ENCODE peak calls at places on chromosomes 11 and 22, in seven cellular contexts. One of them, this sample, is unnamed. For H3K4me1, the result is how much of the 10 kb centered on the place peaks cover.

GRCh38 chr11:2313051-2313951 is 11.5 kb downstream of the TSPAN32 start:
- DNase-seq in right cardiac atrium: peak
- DNase-seq in left lung: no peak
- DNase-seq in heart left ventricle: peak
- DNase-seq in fibroblast of lung: no peak
- DNase-seq in CD4-positive, CD25-positive, alpha-beta regulatory T cell: no peak
- DNase-seq in DND-41: no peak
- DNase-seq in this sample: peak

GRCh38 chr11:133136376-133136775 is 395.9 kb downstream of the OPCML start:
- DNase-seq in fibroblast of lung: no peak
- DNase-seq in left lung: no peak
- DNase-seq in heart left ventricle: no peak
- DNase-seq in DND-41: no peak
- DNase-seq in CD4-positive, CD25-positive, alpha-beta regulatory T cell: no peak
- DNase-seq in right cardiac atrium: no peak
- DNase-seq in this sample: no peak

GRCh38 chr22:44947029-44947428 is 62.8 kb downstream of the PHF21B start:
- DNase-seq in CD4-positive, CD25-positive, alpha-beta regulatory T cell: no peak
- DNase-seq in fibroblast of lung: no peak
- DNase-seq in DND-41: no peak
- DNase-seq in left lung: no peak
- DNase-seq in heart left ventricle: no peak
- DNase-seq in right cardiac atrium: no peak
- DNase-seq in this sample: no peak

GRCh38 chr22:45450101-45450785 is 36.8 kb downstream of the RIBC2 start:
- DNase-seq in heart left ventricle: no peak
- DNase-seq in CD4-positive, CD25-positive, alpha-beta regulatory T cell: no peak
- DNase-seq in fibroblast of lung: no peak
- DNase-seq in left lung: no peak
- DNase-seq in right cardiac atrium: peak
- DNase-seq in DND-41: no peak
- DNase-seq in this sample: no peak

GRCh38 chr11:109752212-109752825 is 330.3 kb downstream of the C11orf87 start:
- DNase-seq in right cardiac atrium: no peak
- DNase-seq in CD4-positive, CD25-positive, alpha-beta regulatory T cell: no peak
- DNase-seq in DND-41: no peak
- DNase-seq in heart left ventricle: no peak
- DNase-seq in left lung: no peak
- DNase-seq in fibroblast of lung: peak
- DNase-seq in this sample: no peak

GRCh38 chr11:68546555-68546954 is 86.0 kb downstream of the PPP6R3 start:
- DNase-seq in CD4-positive, CD25-positive, alpha-beta regulatory T cell: no peak
- DNase-seq in heart left ventricle: no peak
- DNase-seq in DND-41: no peak
- DNase-seq in left lung: no peak
- DNase-seq in right cardiac atrium: no peak
- DNase-seq in fibroblast of lung: peak
- DNase-seq in this sample: no peak

GRCh38 chr11:99325807-99326206 is 305.1 kb downstream of the CNTN5 start:
- DNase-seq in left lung: no peak
- DNase-seq in CD4-positive, CD25-positive, alpha-beta regulatory T cell: no peak
- DNase-seq in heart left ventricle: no peak
- DNase-seq in fibroblast of lung: peak
- DNase-seq in DND-41: no peak
- DNase-seq in right cardiac atrium: no peak
- DNase-seq in this sample: no peak

GRCh38 chr11:46322759-46323158 is 24.5 kb upstream of the DGKZ start:
- DNase-seq in CD4-positive, CD25-positive, alpha-beta regulatory T cell: no peak
- DNase-seq in left lung: no peak
- DNase-seq in DND-41: no peak
- DNase-seq in right cardiac atrium: no peak
- DNase-seq in heart left ventricle: no peak
- DNase-seq in fibroblast of lung: no peak
- DNase-seq in this sample: no peak

GRCh38 chr22:49013707-49014106 is 814.0 kb downstream of the BRD1 start:
- DNase-seq in CD4-positive, CD25-positive, alpha-beta regulatory T cell: no peak
- DNase-seq in left lung: no peak
- DNase-seq in DND-41: no peak
- DNase-seq in heart left ventricle: no peak
- DNase-seq in fibroblast of lung: no peak
- DNase-seq in right cardiac atrium: no peak
- DNase-seq in this sample: no peak
- H3K4me1 ChIP-seq in CD4-positive, CD25-positive, alpha-beta regulatory T cell: under half
- H3K4me1 ChIP-seq in left lung: under half
- H3K4me1 ChIP-seq in DND-41: under half
- H3K4me1 ChIP-seq in heart left ventricle: under half
- H3K4me1 ChIP-seq in fibroblast of lung: under half
- H3K4me1 ChIP-seq in right cardiac atrium: under half
- H3K4me1 ChIP-seq in this sample: under half

GRCh38 chr11:122666743-122667142 is 11.2 kb downstream of the UBASH3B start:
- DNase-seq in heart left ventricle: no peak
- DNase-seq in DND-41: no peak
- DNase-seq in right cardiac atrium: no peak
- DNase-seq in left lung: no peak
- DNase-seq in CD4-positive, CD25-positive, alpha-beta regulatory T cell: no peak
- DNase-seq in fibroblast of lung: no peak
- DNase-seq in this sample: no peak
- H3K4me1 ChIP-seq in heart left ventricle: under half
- H3K4me1 ChIP-seq in DND-41: half or more
- H3K4me1 ChIP-seq in right cardiac atrium: under half
- H3K4me1 ChIP-seq in left lung: half or more
- H3K4me1 ChIP-seq in CD4-positive, CD25-positive, alpha-beta regulatory T cell: half or more
- H3K4me1 ChIP-seq in fibroblast of lung: under half
- H3K4me1 ChIP-seq in this sample: half or more

GRCh38 chr22:27136596-27136995 is 479.2 kb downstream of the MIAT start:
- DNase-seq in right cardiac atrium: no peak
- DNase-seq in fibroblast of lung: no peak
- DNase-seq in DND-41: no peak
- DNase-seq in heart left ventricle: no peak
- DNase-seq in left lung: no peak
- DNase-seq in CD4-positive, CD25-positive, alpha-beta regulatory T cell: no peak
- DNase-seq in this sample: no peak
- H3K4me1 ChIP-seq in right cardiac atrium: under half
- H3K4me1 ChIP-seq in fibroblast of lung: under half
- H3K4me1 ChIP-seq in DND-41: under half
- H3K4me1 ChIP-seq in heart left ventricle: under half
- H3K4me1 ChIP-seq in left lung: under half
- H3K4me1 ChIP-seq in CD4-positive, CD25-positive, alpha-beta regulatory T cell: under half
- H3K4me1 ChIP-seq in this sample: under half

GRCh38 chr11:94727766-94728165 is 40.4 kb upstream of the AMOTL1 start:
- DNase-seq in fibroblast of lung: no peak
- DNase-seq in DND-41: no peak
- DNase-seq in left lung: no peak
- DNase-seq in CD4-positive, CD25-positive, alpha-beta regulatory T cell: no peak
- DNase-seq in right cardiac atrium: no peak
- DNase-seq in heart left ventricle: no peak
- DNase-seq in this sample: no peak
- H3K4me1 ChIP-seq in fibroblast of lung: under half
- H3K4me1 ChIP-seq in DND-41: under half
- H3K4me1 ChIP-seq in left lung: under half
- H3K4me1 ChIP-seq in CD4-positive, CD25-positive, alpha-beta regulatory T cell: under half
- H3K4me1 ChIP-seq in right cardiac atrium: under half
- H3K4me1 ChIP-seq in heart left ventricle: under half
- H3K4me1 ChIP-seq in this sample: under half

GRCh38 chr11:65437436-65438227 is 15.0 kb downstream of the NEAT1 start:
- DNase-seq in CD4-positive, CD25-positive, alpha-beta regulatory T cell: no peak
- DNase-seq in fibroblast of lung: no peak
- DNase-seq in right cardiac atrium: no peak
- DNase-seq in left lung: peak
- DNase-seq in DND-41: no peak
- DNase-seq in heart left ventricle: peak
- DNase-seq in this sample: no peak

GRCh38 chr11:65436412-65437032 is 13.9 kb downstream of the NEAT1 start:
- DNase-seq in right cardiac atrium: peak
- DNase-seq in fibroblast of lung: no peak
- DNase-seq in DND-41: no peak
- DNase-seq in CD4-positive, CD25-positive, alpha-beta regulatory T cell: no peak
- DNase-seq in heart left ventricle: peak
- DNase-seq in left lung: peak
- DNase-seq in this sample: no peak

GRCh38 chr11:65435330-65435931 is 12.8 kb downstream of the NEAT1 start:
- DNase-seq in DND-41: no peak
- DNase-seq in left lung: peak
- DNase-seq in heart left ventricle: peak
- DNase-seq in fibroblast of lung: no peak
- DNase-seq in CD4-positive, CD25-positive, alpha-beta regulatory T cell: no peak
- DNase-seq in right cardiac atrium: peak
- DNase-seq in this sample: no peak

GRCh38 chr11:65434667-65435179 is 12.1 kb downstream of the NEAT1 start:
- DNase-seq in right cardiac atrium: no peak
- DNase-seq in fibroblast of lung: no peak
- DNase-seq in DND-41: no peak
- DNase-seq in left lung: peak
- DNase-seq in CD4-positive, CD25-positive, alpha-beta regulatory T cell: no peak
- DNase-seq in heart left ventricle: no peak
- DNase-seq in this sample: no peak

DNA sequence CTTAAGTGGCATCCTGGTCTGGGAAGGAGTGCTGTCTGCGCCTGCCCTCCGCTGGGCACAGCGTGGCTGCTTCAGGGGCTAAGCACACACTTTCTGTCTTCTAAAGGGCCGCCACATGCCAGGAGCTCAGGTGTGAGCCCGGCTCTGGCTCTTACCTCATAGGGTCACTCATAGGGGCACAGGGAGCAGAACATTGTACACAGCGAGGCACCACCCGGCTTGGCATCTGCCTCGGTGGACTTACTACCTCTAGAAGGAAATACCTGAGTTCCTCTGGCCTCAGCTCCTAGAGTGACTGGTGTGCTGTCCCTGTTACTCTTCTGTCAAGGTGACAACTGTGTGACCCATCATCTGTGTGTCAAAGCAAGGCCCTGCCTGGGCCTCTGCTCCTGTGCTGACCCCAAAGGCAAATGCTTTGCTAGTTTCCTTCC is 13.4 kb downstream of the NEAT1 start:
- DNase-seq in CD4-positive, CD25-positive, alpha-beta regulatory T cell: no peak
- DNase-seq in DND-41: no peak
- DNase-seq in right cardiac atrium: peak
- DNase-seq in heart left ventricle: peak
- DNase-seq in fibroblast of lung: no peak
- DNase-seq in left lung: peak
- DNase-seq in this sample: no peak
- H3K4me1 ChIP-seq in CD4-positive, CD25-positive, alpha-beta regulatory T cell: under half
- H3K4me1 ChIP-seq in DND-41: under half
- H3K4me1 ChIP-seq in right cardiac atrium: under half
- H3K4me1 ChIP-seq in heart left ventricle: under half
- H3K4me1 ChIP-seq in fibroblast of lung: under half
- H3K4me1 ChIP-seq in left lung: half or more
- H3K4me1 ChIP-seq in this sample: half or more

GRCh38 chr11:83161610-83162199 is 4.8 kb downstream of the PCF11 start:
- DNase-seq in CD4-positive, CD25-positive, alpha-beta regulatory T cell: no peak
- DNase-seq in DND-41: no peak
- DNase-seq in heart left ventricle: no peak
- DNase-seq in left lung: no peak
- DNase-seq in right cardiac atrium: no peak
- DNase-seq in fibroblast of lung: no peak
- DNase-seq in this sample: no peak

GRCh38 chr11:83162377-83162776 is 5.4 kb downstream of the PCF11 start:
- DNase-seq in right cardiac atrium: no peak
- DNase-seq in fibroblast of lung: no peak
- DNase-seq in heart left ventricle: no peak
- DNase-seq in DND-41: no peak
- DNase-seq in left lung: no peak
- DNase-seq in CD4-positive, CD25-positive, alpha-beta regulatory T cell: peak
- DNase-seq in this sample: peak

GRCh38 chr11:83158474-83158786 is 1.5 kb downstream of the PCF11 start:
- DNase-seq in CD4-positive, CD25-positive, alpha-beta regulatory T cell: no peak
- DNase-seq in fibroblast of lung: no peak
- DNase-seq in DND-41: no peak
- DNase-seq in right cardiac atrium: no peak
- DNase-seq in heart left ventricle: no peak
- DNase-seq in left lung: no peak
- DNase-seq in this sample: no peak

GRCh38 chr11:83158965-83159900 is 2.3 kb downstream of the PCF11 start:
- DNase-seq in fibroblast of lung: no peak
- DNase-seq in DND-41: no peak
- DNase-seq in heart left ventricle: no peak
- DNase-seq in left lung: no peak
- DNase-seq in right cardiac atrium: no peak
- DNase-seq in CD4-positive, CD25-positive, alpha-beta regulatory T cell: no peak
- DNase-seq in this sample: no peak

DNA sequence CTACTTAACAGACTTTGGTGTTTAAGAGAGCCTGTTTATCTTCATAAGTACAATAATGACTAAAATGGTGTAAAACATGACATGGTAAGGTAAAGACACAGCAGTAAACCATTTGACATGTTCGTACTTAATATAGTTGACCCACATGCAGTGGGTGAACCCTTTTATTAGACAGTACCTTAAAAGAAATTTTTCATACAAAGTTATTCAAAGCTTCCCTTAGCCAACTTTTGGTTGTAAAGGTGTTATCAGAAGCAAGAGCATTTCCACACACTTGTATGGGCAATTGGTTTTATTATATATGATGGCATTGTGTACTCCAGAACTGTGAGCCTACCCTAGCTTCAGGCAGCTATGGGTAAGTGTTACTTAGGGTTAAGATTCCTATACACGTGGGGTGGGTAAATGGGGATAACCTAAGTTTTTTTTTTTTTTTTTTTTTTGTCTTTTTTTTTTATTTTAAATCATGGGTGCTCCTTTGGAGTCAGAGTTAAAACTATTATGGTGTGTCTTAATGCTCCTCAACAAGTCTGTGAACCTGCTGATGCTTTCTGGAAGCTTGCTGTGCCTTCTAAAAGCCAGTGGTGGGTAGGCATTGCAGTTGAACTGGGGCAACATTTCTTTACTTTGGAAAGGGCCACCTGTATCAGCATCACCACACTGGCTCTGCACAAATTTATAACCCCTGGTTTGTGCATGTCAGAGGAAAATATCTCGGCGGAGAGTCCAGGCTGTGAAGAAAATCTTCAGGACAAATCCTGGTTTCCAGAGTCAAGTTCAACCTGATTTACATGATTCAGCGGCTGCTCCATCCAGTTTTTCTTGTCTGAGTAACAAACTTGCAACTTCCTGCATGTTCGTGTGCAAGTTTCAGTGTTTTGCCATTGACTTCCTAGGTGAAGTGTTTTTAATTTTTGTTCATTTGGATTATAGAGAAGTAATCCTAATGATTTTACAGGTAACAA is 3.3 kb downstream of the PCF11 start:
- DNase-seq in fibroblast of lung: peak
- DNase-seq in heart left ventricle: no peak
- DNase-seq in CD4-positive, CD25-positive, alpha-beta regulatory T cell: no peak
- DNase-seq in left lung: no peak
- DNase-seq in right cardiac atrium: no peak
- DNase-seq in DND-41: no peak
- DNase-seq in this sample: no peak
- H3K4me1 ChIP-seq in fibroblast of lung: under half
- H3K4me1 ChIP-seq in heart left ventricle: under half
- H3K4me1 ChIP-seq in CD4-positive, CD25-positive, alpha-beta regulatory T cell: under half
- H3K4me1 ChIP-seq in left lung: half or more
- H3K4me1 ChIP-seq in right cardiac atrium: under half
- H3K4me1 ChIP-seq in DND-41: half or more
- H3K4me1 ChIP-seq in this sample: half or more

This sample was measured in CD4-positive, alpha-beta memory T cell.